ENCODE peak calls at places on chromosomes 7 and 10, in six cellular contexts. A, M, Y, O, R and H are unnamed samples.

GRCh38 chr7:98137826-98138151 is 31.1 kb downstream of the LMTK2 start:
- DNase-seq in A (no peak), M (no peak), Y (no peak), O (peak), R (no peak), H (no peak)

GRCh38 chr7:27110163-27110976 is 7.9 kb upstream of the HOXA2 start:
- DNase-seq in A (no peak), M (peak), Y (peak), O (no peak), R (peak), H (no peak)

GRCh38 chr10:71829171-71829570 is 21.9 kb downstream of the PSAP start:
- DNase-seq in A (no peak), M (no peak), Y (no peak), O (no peak), R (no peak), H (no peak)

GRCh38 chr10:74310652-74311257 is 159.7 kb downstream of the ADK start:
- DNase-seq in A (no peak), M (no peak), Y (no peak), O (no peak), R (no peak), H (no peak)

GRCh38 chr7:150732786-150733733 is 4.2 kb upstream of the GIMAP5 start:
- DNase-seq in A (no peak), M (no peak), Y (no peak), O (no peak), R (no peak), H (no peak)

GRCh38 chr10:95841711-95842498 is 65.9 kb upstream of the CC2D2B start:
- DNase-seq in A (peak), M (peak), Y (peak), O (no peak), R (no peak), H (peak)

GRCh38 chr10:122199070-122199469 is 72.0 kb upstream of the BTBD16 start:
- DNase-seq in A (no peak), M (no peak), Y (no peak), O (no peak), R (no peak), H (no peak)

GRCh38 chr10:123991622-123992570 is 100.3 kb upstream of the CPXM2 start:
- DNase-seq in A (no peak), M (peak), Y (no peak), O (no peak), R (no peak), H (no peak)

GRCh38 chr7:26196305-26196704 is 4.2 kb downstream of the HNRNPA2B1 start:
- DNase-seq in A (no peak), M (no peak), Y (no peak), O (no peak), R (no peak), H (no peak)

GRCh38 chr10:92750788-92751533 is 61.2 kb downstream of the HHEX start:
- DNase-seq in A (no peak), M (no peak), Y (peak), O (no peak), R (no peak), H (no peak)

GRCh38 chr10:80448204-80448603 is 5.9 kb upstream of the TSPAN14 start:
- DNase-seq in A (no peak), M (no peak), Y (no peak), O (no peak), R (no peak), H (no peak)

GRCh38 chr7:99000196-99000903 is 122.0 kb downstream of the TRRAP start:
- DNase-seq in A (no peak), M (no peak), Y (no peak), O (no peak), R (no peak), H (no peak)

GRCh38 chr10:17685227-17685840 is 41.4 kb downstream of the STAM start:
- DNase-seq in A (no peak), M (no peak), Y (no peak), O (peak), R (no peak), H (no peak)

GRCh38 chr7:107502154-107502553 is 32.3 kb downstream of the GPR22 start:
- DNase-seq in A (no peak), M (no peak), Y (no peak), O (no peak), R (no peak), H (no peak)

GRCh38 chr7:116862234-116863167 is at the start of gene CAPZA2:
- DNase-seq in A (peak), M (peak), Y (peak), O (peak), R (peak), H (peak)
- H3K9ac ChIP-seq in A (peak), M (peak), Y (peak), O (peak), R (peak), H (peak)

GRCh38 chr7:22427122-22427503 is 70.2 kb upstream of the RAPGEF5 start:
- DNase-seq in A (no peak), M (no peak), Y (no peak), O (no peak), R (no peak), H (no peak)
- TF ChIP-seq MAX in A (no peak), M (no peak), Y (no peak), O (no peak), R (no peak), H (no peak)

DNA sequence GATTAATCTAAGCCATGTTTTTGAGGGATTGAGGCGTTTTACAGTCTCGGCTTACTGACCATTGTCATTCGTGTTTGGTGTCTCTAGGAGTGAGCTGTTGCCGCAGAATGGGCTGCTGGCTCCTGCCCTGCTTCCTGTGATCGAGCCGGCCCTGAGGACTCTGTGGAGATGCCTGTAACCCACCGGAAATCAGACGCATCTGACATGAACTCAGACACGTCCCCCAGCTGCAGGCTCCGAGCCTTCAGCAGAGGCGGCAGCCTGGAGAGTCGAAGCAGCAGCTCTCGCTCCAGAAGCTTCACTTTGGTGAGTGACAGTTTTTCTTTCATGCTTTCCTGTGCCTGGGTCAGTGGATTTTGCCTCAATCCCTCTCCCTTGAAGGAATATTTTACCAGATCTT is 28.8 kb downstream of the PROSER2 start:
- DNase-seq in A (no peak), M (no peak), Y (no peak), O (no peak), R (no peak), H (no peak)
- H3K9ac ChIP-seq in A (no peak), M (no peak), Y (no peak), O (no peak), R (no peak), H (no peak)

DNA sequence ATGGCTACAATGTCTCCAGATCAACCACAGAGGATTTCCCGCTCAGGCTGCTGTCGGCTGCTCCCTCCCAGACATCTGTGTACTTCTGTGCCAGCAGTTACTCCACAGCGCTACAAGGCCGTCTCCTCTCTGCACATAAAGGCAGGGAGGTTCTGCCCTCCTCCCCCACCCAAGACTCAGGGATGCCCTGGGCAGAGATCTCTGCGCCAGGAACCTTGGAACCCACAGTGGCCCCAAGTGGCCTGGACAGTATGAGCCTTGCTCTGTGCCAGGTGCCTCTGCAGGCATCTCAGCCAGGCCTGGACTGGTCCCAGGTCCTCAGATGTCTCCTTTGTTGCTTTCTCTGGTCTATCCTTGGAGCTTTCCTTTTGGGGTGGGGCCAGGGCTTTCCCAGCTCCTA is 193.5 kb upstream of the PRSS58 start:
- DNase-seq in A (no peak), M (no peak), Y (no peak), O (no peak), R (no peak), H (no peak)
- TF ChIP-seq MAX in A (no peak), M (no peak), Y (no peak), O (no peak), R (no peak), H (no peak)

DNA sequence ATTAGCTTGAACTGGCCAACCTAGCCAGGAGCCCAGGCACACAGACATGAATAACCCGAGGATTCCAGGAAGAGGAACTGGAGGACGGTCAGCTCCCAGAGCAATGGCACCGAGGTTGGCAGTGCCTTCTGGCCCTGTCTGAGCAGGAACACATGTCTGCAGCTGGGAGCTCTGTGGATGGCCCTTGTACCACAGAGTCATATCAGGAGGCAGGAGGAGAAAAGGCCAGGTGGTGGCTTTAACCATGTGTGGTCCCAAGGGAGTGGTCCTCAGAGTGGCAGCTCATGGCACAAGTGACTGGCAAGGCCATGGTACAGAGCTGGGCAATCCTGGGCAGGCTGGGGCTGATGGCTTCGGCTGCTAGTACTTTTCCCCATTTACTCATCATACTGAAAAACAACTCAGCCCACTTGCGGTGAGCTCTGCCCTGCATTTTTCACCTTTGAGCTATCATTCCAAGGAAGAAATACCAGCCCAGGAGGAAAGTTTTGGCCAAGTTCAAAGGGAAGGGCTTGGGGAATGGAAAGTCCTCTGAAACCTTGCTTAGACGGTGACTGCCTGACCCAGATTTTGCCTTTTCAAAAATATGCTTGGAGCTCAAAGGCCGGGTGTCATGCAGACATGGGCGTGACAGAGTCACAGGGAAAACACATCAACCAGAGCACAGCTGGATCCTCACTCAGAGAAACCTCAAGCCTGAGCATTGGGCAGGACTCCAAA is 25.7 kb upstream of the LOXL4 start:
- DNase-seq in A (no peak), M (no peak), Y (no peak), O (no peak), R (no peak), H (no peak)
- H3K9ac ChIP-seq in A (no peak), M (no peak), Y (no peak), O (no peak), R (no peak), H (no peak)

GRCh38 chr7:2709553-2710165 is 21.7 kb downstream of the AMZ1 start:
- DNase-seq in A (peak), M (peak), Y (peak), O (peak), R (peak), H (peak)
- TF ChIP-seq MAX in A (peak), M (no peak), Y (no peak), O (peak), R (peak), H (no peak)